ENCODE peak calls at places on chromosomes 3 and 15, in seven cellular contexts. I is Panc1; J is naive thymus-derived CD4-positive, alpha-beta T cell; C is IMR-90; L is heart left ventricle; O is GM23338; E is spleen. T is an unnamed sample. For H3K27me3 and H3K4me1, the result is how much of the 10 kb centered on the place peaks cover.

GRCh38 chr15:49320337-49320736 is 102.7 kb upstream of the FGF7 start:
- DNase-seq in I (no peak), L (no peak), C (no peak), J (no peak), E (no peak), O (no peak), T (no peak)

GRCh38 chr15:68166847-68167246 is 38.3 kb downstream of the CALML4 start:
- DNase-seq in C (no peak), I (no peak), O (no peak), L (no peak), E (no peak), J (no peak), T (no peak)

GRCh38 chr15:47991376-47991775 is 129.4 kb upstream of the SLC24A5 start:
- DNase-seq in J (no peak), I (no peak), E (no peak), C (peak), O (no peak), L (no peak), T (no peak)

GRCh38 chr15:101613130-101614000 is 38.8 kb downstream of the TM2D3 start:
- DNase-seq in J (no peak), L (peak), E (no peak), I (no peak), O (no peak), C (peak), T (peak)

GRCh38 chr3:16090013-16090412 is 84.5 kb upstream of the GALNT15 start:
- DNase-seq in L (no peak), E (no peak), C (peak), I (no peak), J (no peak), O (no peak), T (peak)

GRCh38 chr3:111923821-111924220 is 55.0 kb upstream of the ABHD10 start:
- DNase-seq in L (no peak), E (no peak), I (no peak), O (no peak), C (no peak), J (no peak), T (no peak)

GRCh38 chr3:69306239-69307185 is 79.4 kb downstream of the FRMD4B start:
- DNase-seq in C (peak), I (peak), E (peak), O (peak), J (peak), L (peak), T (peak)

GRCh38 chr3:20322085-20322484 is 136.1 kb upstream of the SGO1 start:
- DNase-seq in O (no peak), I (no peak), J (no peak), C (no peak), L (no peak), E (no peak), T (no peak)

GRCh38 chr3:138375446-138375845 is 27.1 kb downstream of the MRAS start:
- DNase-seq in O (no peak), L (no peak), C (no peak), E (peak), J (no peak), I (no peak), T (no peak)

GRCh38 chr15:86077070-86077469 is 2.6 kb upstream of the AGBL1 start:
- DNase-seq in C (no peak), O (peak), J (no peak), I (no peak), E (no peak), L (no peak), T (no peak)

GRCh38 chr3:137263982-137264777 is 306.4 kb downstream of the IL20RB start:
- DNase-seq in C (no peak), I (no peak), O (no peak), L (peak), J (no peak), E (no peak), T (no peak)

GRCh38 chr3:197501496-197501878 is 54.3 kb downstream of the BDH1 start:
- DNase-seq in I (no peak), E (no peak), O (peak), L (no peak), J (no peak), C (peak), T (no peak)

GRCh38 chr3:152084441-152084840 is 184.3 kb upstream of the MBNL1 start:
- DNase-seq in C (no peak), L (no peak), J (no peak), E (no peak), I (no peak), O (no peak), T (no peak)

GRCh38 chr15:50183112-50183794 is 1.3 kb downstream of the SLC27A2 start:
- DNase-seq in O (no peak), I (no peak), E (no peak), L (no peak), J (no peak), C (no peak), T (no peak)

GRCh38 chr15:52856286-52856685 is 66.2 kb upstream of the ONECUT1 start:
- DNase-seq in E (no peak), J (no peak), I (no peak), L (no peak), C (no peak), O (no peak), T (no peak)

GRCh38 chr3:86990734-86991481 is at the start of gene VGLL3:
- DNase-seq in I (no peak), L (peak), C (peak), E (peak), J (peak), O (peak), T (no peak)

GRCh38 chr3:143067201-143067600 is 52.4 kb upstream of the CHST2 start:
- DNase-seq in C (peak), O (no peak), L (no peak), J (no peak), I (no peak), E (no peak), T (no peak)

GRCh38 chr3:43619593-43619992 is 2.2 kb downstream of the ANO10 start:
- DNase-seq in C (no peak), J (no peak), I (no peak), L (no peak), O (no peak), E (no peak), T (no peak)

GRCh38 chr3:73007992-73008712 is 11.5 kb downstream of the PPP4R2 start:
- DNase-seq in C (no peak), O (no peak), E (no peak), I (no peak), J (no peak), L (no peak), T (no peak)

GRCh38 chr15:86159436-86159835 is 79.8 kb downstream of the AGBL1 start:
- DNase-seq in I (no peak), J (no peak), E (no peak), O (no peak), L (no peak), C (no peak), T (peak)

GRCh38 chr3:141594357-141594756 is 107.5 kb downstream of the RASA2 start:
- DNase-seq in C (no peak), J (no peak), O (no peak), L (no peak), E (no peak), I (no peak), T (no peak)

GRCh38 chr15:56356616-56357015 is 8.6 kb upstream of the TEX9 start:
- DNase-seq in E (no peak), O (no peak), L (no peak), I (no peak), C (no peak), J (no peak), T (no peak)

GRCh38 chr3:161854232-161854771 is 357.7 kb downstream of the OTOL1 start:
- DNase-seq in C (peak), I (no peak), L (no peak), O (peak), J (no peak), E (no peak), T (peak)

GRCh38 chr3:133486658-133487057 is 86.8 kb downstream of the BFSP2 start:
- DNase-seq in J (no peak), I (no peak), E (no peak), C (no peak), L (no peak), O (peak), T (no peak)

GRCh38 chr15:60344987-60345386 is 52.8 kb downstream of the ANXA2 start:
- DNase-seq in J (no peak), C (no peak), L (no peak), O (no peak), I (no peak), E (no peak), T (no peak)

GRCh38 chr3:170714151-170714550 is 128.3 kb upstream of the SLC7A14 start:
- DNase-seq in E (no peak), J (no peak), I (no peak), O (no peak), C (peak), L (no peak), T (peak)

GRCh38 chr15:37008205-37008604 is 92.1 kb downstream of the MEIS2 start:
- DNase-seq in C (no peak), I (no peak), L (no peak), O (no peak), E (no peak), J (no peak), T (no peak)

GRCh38 chr3:7536510-7536909 is 675.6 kb downstream of the GRM7 start:
- DNase-seq in I (no peak), J (no peak), E (no peak), C (no peak), O (no peak), L (no peak), T (no peak)

GRCh38 chr3:20622304-20622703 is 436.3 kb upstream of the SGO1 start:
- DNase-seq in J (no peak), E (no peak), L (no peak), C (peak), O (peak), I (no peak), T (peak)

GRCh38 chr3:194740859-194741486 is 55.3 kb downstream of the FAM43A start:
- DNase-seq in O (peak), E (no peak), C (peak), L (no peak), I (no peak), J (no peak), T (peak)

GRCh38 chr3:190443257-190443656 is 6.4 kb downstream of the TMEM207 start:
- DNase-seq in I (no peak), C (peak), L (no peak), E (no peak), O (peak), J (no peak), T (no peak)

GRCh38 chr15:68354268-68354667 is 76.7 kb downstream of the FEM1B start:
- DNase-seq in J (no peak), E (peak), C (no peak), O (no peak), L (no peak), I (no peak), T (no peak)

GRCh38 chr3:13715961-13716360 is 163.9 kb downstream of the WNT7A start:
- DNase-seq in L (no peak), I (no peak), O (no peak), C (no peak), J (no peak), E (peak), T (no peak)

DNA sequence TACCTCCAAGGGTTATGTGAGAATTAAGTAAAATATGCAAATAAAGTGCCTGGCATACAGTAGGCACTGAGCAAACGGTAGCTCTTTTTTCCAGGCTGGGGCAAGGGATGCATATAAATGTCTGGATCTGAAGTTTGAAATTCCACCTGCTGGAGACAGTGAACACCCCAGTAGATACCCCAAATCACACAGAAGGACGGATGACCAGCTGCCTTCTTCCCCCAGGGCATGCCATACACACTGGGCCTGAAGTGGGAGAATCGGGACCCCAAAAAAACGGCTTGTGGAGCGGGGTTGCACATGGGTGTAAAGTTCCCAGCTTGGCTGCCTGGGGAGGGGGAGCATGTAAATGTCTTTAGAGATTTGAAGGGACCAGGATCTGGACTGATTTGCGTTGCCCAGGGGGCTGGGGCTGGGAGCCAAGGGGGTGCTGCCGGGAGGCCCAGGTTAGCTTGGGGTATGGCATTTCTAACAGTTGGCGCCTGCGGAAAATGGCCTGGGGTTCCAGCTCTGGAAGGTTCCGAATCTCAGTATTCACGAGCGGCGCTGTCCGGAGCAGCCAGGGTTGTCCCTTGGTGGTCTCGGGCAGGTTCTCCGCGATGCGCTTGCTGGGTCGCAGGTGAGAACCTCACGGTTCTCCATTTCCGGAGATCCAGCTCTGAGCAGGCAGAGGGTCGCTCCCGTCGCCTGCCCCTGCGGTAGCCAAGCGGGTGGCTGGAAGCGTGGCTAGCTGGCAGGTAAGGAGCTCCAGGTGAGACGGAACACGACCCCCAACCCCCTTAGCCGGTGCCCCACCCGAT is 42.6 kb upstream of the POLG start:
- DNase-seq in O (peak), C (no peak), E (peak), J (no peak), I (no peak), L (no peak), T (no peak)
- H3K27me3 ChIP-seq in O (half or more), C (half or more), E (half or more), J (under half), I (under half), L (half or more), T (half or more)

DNA sequence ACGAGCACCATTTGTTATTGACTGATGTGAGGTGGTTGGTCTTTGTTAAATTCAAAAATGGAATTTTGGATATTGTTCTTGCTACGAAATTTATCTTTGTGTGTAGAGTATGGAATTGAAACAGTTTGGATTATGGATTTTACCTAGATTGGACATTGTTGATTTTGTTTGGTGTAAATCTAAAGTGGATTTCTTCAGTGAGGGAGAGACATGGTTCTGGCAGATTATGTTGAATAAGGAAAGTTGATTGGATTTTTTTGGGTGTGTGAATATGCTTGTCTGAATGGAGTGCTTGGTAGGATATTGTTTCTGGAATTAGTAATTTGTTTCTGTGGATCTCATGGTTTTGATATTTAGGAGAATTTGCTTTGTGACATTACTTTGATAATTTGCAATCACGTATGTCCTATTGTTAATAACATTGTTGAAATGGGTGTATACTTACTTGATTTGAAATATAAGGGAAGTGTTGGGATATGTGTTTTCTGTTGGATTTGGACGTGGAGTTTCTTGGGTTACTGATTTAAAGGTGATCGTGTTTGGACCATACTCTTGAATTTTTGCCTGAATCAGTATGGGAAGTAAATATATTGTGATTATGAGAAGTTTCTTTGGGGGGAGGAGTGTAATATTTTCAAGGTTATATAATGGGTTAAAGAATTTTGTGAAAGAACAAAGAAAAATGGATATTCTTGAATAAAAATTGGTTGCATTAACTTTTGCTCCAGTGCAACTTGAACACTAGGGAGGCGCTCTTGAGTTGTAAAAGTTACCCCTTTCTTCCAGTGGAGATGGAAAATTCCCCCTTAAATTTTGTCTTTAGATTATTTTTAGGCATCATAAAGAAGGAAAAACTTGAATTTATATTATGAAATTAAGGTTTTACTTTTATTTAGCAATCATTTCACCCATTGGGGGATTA is 875 bp upstream of the CHD2 start:
- DNase-seq in L (no peak), C (peak), I (no peak), E (no peak), J (no peak), O (peak), T (peak)
- H3K4me1 ChIP-seq in L (under half), C (under half), I (under half), E (half or more), J (half or more), O (under half), T (under half)

GRCh38 chr3:99641984-99642383 is 3.6 kb downstream of the COL8A1 start:
- DNase-seq in E (no peak), J (no peak), O (no peak), L (no peak), I (no peak), C (no peak), T (no peak)

GRCh38 chr3:99638244-99638948 is at the start of gene COL8A1:
- DNase-seq in E (no peak), L (peak), C (peak), J (no peak), O (peak), I (no peak), T (no peak)

GRCh38 chr3:99641480-99641879 is 3.1 kb downstream of the COL8A1 start:
- DNase-seq in E (no peak), I (no peak), J (no peak), L (no peak), C (no peak), O (no peak), T (no peak)

GRCh38 chr3:99639579-99639978 is 1.2 kb downstream of the COL8A1 start:
- DNase-seq in O (no peak), I (no peak), E (no peak), J (no peak), C (peak), L (no peak), T (no peak)

GRCh38 chr3:99640214-99640851 is 1.9 kb downstream of the COL8A1 start:
- DNase-seq in J (no peak), L (no peak), C (peak), E (no peak), I (no peak), O (no peak), T (no peak)
- H3K27me3 ChIP-seq in J (under half), L (under half), C (under half), E (under half), I (half or more), O (half or more), T (under half)

GRCh38 chr3:178010306-178010705 is 525.9 kb upstream of the KCNMB2 start:
- DNase-seq in I (no peak), E (no peak), J (no peak), O (no peak), L (no peak), C (no peak), T (no peak)

GRCh38 chr3:178001670-178002101 is 534.5 kb upstream of the KCNMB2 start:
- DNase-seq in E (peak), L (no peak), I (no peak), C (no peak), O (no peak), J (peak), T (no peak)

GRCh38 chr3:178003756-178004155 is 532.5 kb upstream of the KCNMB2 start:
- DNase-seq in C (peak), E (no peak), J (peak), I (no peak), O (no peak), L (no peak), T (no peak)

GRCh38 chr3:178002113-178002512 is 534.1 kb upstream of the KCNMB2 start:
- DNase-seq in I (no peak), L (no peak), E (no peak), O (no peak), J (no peak), C (no peak), T (no peak)

DNA sequence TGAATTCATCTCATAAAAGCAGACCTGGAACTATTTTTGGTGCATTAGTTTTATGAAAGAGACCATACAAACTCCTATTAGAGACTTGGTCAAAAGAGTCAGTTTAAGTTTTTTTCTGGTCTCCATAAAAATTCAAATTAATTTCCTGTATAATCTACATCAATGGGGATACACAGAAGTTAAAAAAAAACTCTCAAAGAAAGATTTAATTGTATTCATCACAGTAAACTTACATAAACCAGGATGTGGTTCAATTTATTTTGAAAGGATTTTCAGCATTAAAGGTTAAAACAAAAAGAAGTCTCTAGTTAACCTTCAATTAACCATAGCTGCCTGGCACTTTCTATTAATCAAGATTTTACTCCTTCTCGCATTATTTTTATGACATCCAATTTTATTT is 530.3 kb upstream of the KCNMB2 start:
- DNase-seq in E (no peak), J (peak), O (no peak), I (no peak), C (no peak), L (no peak), T (no peak)
- H3K4me1 ChIP-seq in E (under half), J (under half), O (under half), I (under half), C (under half), L (under half), T (under half)

GRCh38 chr3:127422663-127423375 is 135.0 kb upstream of the PRR20G start:
- DNase-seq in I (no peak), E (peak), O (peak), C (no peak), J (no peak), L (no peak), T (no peak)

GRCh38 chr3:127423856-127424765 is 136.3 kb upstream of the PRR20G start:
- DNase-seq in L (no peak), E (peak), O (no peak), I (no peak), J (no peak), C (no peak), T (no peak)

GRCh38 chr3:127420355-127420655 is 132.5 kb upstream of the PRR20G start:
- DNase-seq in C (no peak), O (no peak), I (no peak), E (peak), J (no peak), L (no peak), T (no peak)

GRCh38 chr3:127420825-127421224 is 133.0 kb upstream of the PRR20G start:
- DNase-seq in I (no peak), O (no peak), E (peak), J (no peak), L (no peak), C (no peak), T (no peak)

GRCh38 chr3:127421943-127422662 is 134.3 kb upstream of the PRR20G start:
- DNase-seq in O (no peak), J (no peak), E (peak), C (no peak), I (no peak), L (no peak), T (no peak)
- H3K27me3 ChIP-seq in O (under half), J (under half), E (under half), C (half or more), I (under half), L (under half), T (half or more)

DNA sequence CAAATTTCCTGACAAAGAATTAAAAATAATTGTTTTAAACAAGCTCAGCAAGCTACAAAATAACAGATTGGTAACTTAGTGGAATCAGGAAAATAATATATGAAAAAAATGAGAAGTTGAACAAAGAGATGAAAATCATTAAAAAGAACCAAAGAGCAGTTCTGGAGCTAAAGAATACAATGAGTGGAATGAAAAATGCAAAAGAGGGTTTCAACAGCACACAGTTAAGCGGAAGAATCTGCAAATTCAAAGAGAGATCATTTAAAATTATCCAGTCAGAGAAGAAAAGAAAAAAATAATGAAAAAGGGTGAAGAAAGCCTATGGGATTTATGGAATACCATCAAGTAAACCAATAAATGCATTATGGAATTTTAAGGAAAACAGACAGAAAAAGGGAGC is 6.2 kb upstream of the GABRR3 start:
- DNase-seq in I (no peak), C (no peak), J (no peak), O (no peak), E (no peak), L (no peak), T (no peak)
- H3K4me1 ChIP-seq in I (under half), C (under half), J (under half), O (under half), E (under half), L (under half), T (under half)

T was measured in foreskin keratinocyte.